ENCODE peak calls at places on chromosomes 16 and 17, in five cellular contexts. U, W, R, A and D are unnamed samples.

GRCh38 chr16:48250520-48251278 is 3.4 kb upstream of the ABCC11 start:
- DNase-seq in U (no peak), A (no peak), R (no peak), W (no peak), D (no peak)

GRCh38 chr16:27633721-27634120 is 83.8 kb downstream of the KATNIP start:
- DNase-seq in A (no peak), U (no peak), R (no peak), W (no peak), D (no peak)

GRCh38 chr17:79454826-79455225 is 156.0 kb downstream of the RBFOX3 start:
- DNase-seq in A (no peak), U (no peak), R (no peak), W (no peak), D (no peak)

GRCh38 chr16:87762071-87762571 is 3.7 kb downstream of the KLHDC4 start:
- DNase-seq in R (no peak), W (no peak), A (no peak), U (no peak), D (no peak)

GRCh38 chr17:38569701-38570512 is 35.8 kb downstream of the SRCIN1 start:
- DNase-seq in U (no peak), R (no peak), A (no peak), W (no peak), D (no peak)

GRCh38 chr17:68861602-68862001 is 93.6 kb downstream of the ABCA8 start:
- DNase-seq in U (no peak), A (no peak), W (no peak), R (no peak), D (no peak)

GRCh38 chr17:13931752-13932477 is 137.4 kb upstream of the COX10 start:
- DNase-seq in A (no peak), R (peak), W (peak), U (no peak), D (no peak)

GRCh38 chr16:89093602-89094251 is at the start of gene ACSF3:
- DNase-seq in W (peak), R (peak), U (peak), A (no peak), D (no peak)

GRCh38 chr16:50025544-50025931 is 513 bp downstream of the CNEP1R1 start:
- DNase-seq in U (no peak), A (no peak), W (peak), R (no peak), D (no peak)

GRCh38 chr16:31532120-31532519 is 4.4 kb downstream of the AHSP start:
- DNase-seq in W (no peak), A (no peak), U (no peak), R (no peak), D (no peak)

GRCh38 chr16:15899538-15900100 is 11.2 kb upstream of the CEP20 start:
- DNase-seq in U (no peak), W (no peak), R (peak), A (no peak), D (no peak)

GRCh38 chr16:83963277-83964119 is 4.5 kb upstream of the NECAB2 start:
- DNase-seq in A (no peak), U (no peak), W (no peak), R (no peak), D (no peak)

GRCh38 chr17:79045001-79045729 is 21.2 kb downstream of the C1QTNF1 start:
- DNase-seq in W (no peak), U (no peak), A (no peak), R (peak), D (no peak)